ENCODE peak calls at places on chromosomes 16 and 17, in four cellular contexts. D, G, Y and R are unnamed samples.

GRCh38 chr17:52170963-52171572 is 12.6 kb upstream of the CA10 start:
- DNase-seq in G (peak; percentile 58), Y (no peak), D (peak; percentile 60), R (no peak)

GRCh38 chr16:12462690-12463646 is 340.7 kb downstream of the CPPED1 start:
- DNase-seq in D (no peak), G (no peak), Y (no peak), R (no peak)

GRCh38 chr17:10144456-10144855 is 54.0 kb downstream of the GAS7 start:
- DNase-seq in G (no peak), D (no peak), Y (no peak), R (no peak)

GRCh38 chr17:40422990-40423611 is 5.4 kb upstream of the TOP2A start:
- DNase-seq in G (no peak), D (peak; percentile 66), Y (peak; percentile 38), R (no peak)

GRCh38 chr16:50495673-50496072 is 52.5 kb upstream of the NKD1 start:
- DNase-seq in Y (no peak), D (no peak), G (no peak), R (no peak)

GRCh38 chr17:77332981-77333685 is 192.4 kb downstream of the SEC14L1 start:
- DNase-seq in G (no peak), D (no peak), Y (no peak), R (peak; percentile 63)

GRCh38 chr17:75691371-75692290 is 24.5 kb downstream of the SAP30BP start:
- DNase-seq in D (peak; percentile 26), Y (no peak), G (no peak), R (no peak)

GRCh38 chr16:68605746-68606145 is 39.4 kb upstream of the CDH3 start:
- DNase-seq in Y (no peak), G (peak; percentile 11), D (no peak), R (no peak)

GRCh38 chr17:16108858-16109257 is 106.5 kb downstream of the NCOR1 start:
- DNase-seq in D (no peak), G (no peak), Y (no peak), R (no peak)

GRCh38 chr17:75088902-75089417 is 1.2 kb downstream of the SLC16A5 start:
- DNase-seq in Y (no peak), G (peak; percentile 53), D (no peak), R (no peak)

GRCh38 chr17:2034806-2035548 is 5.0 kb downstream of the DPH1 start:
- DNase-seq in G (no peak), Y (no peak), D (no peak), R (no peak)

GRCh38 chr17:8173871-8174322 is 2.3 kb downstream of the TMEM107 start:
- DNase-seq in D (peak; percentile 65), Y (no peak), G (peak; percentile 44), R (peak; percentile 44)

GRCh38 chr16:50196736-50197135 is 43.6 kb downstream of the TENT4B start:
- DNase-seq in Y (no peak), G (no peak), D (no peak), R (peak; percentile 32)

GRCh38 chr17:1733047-1733357 is 8.5 kb downstream of the WDR81 start:
- DNase-seq in D (no peak), Y (no peak), G (no peak), R (no peak)

GRCh38 chr17:69900101-69900500 is 174.9 kb upstream of the KCNJ16 start:
- DNase-seq in D (no peak), Y (no peak), G (no peak), R (no peak)
- H2AFZ ChIP-seq in D (no peak overlapping the region), Y (no peak overlapping the region), G (no peak overlapping the region), R (no peak overlapping the region)

GRCh38 chr16:87203060-87203656 is 114.0 kb downstream of the C16orf95 start:
- DNase-seq in Y (peak; percentile 85), G (peak; percentile 77), D (peak; percentile 90), R (peak; percentile 70)
- TF ChIP-seq EZH2phosphoT487 in Y (no peak), G (no peak), D (no peak), R (no peak)

GRCh38 chr16:526181-527014 is 1.1 kb upstream of the CAPN15 start:
- DNase-seq in D (peak; percentile 78), G (peak; percentile 80), Y (no peak), R (peak; percentile 46)
- H2AFZ ChIP-seq in D (no peak overlapping the region), G (peak overlapping the region; percentile 36), Y (no peak overlapping the region), R (no peak overlapping the region)

GRCh38 chr16:84919751-84920150 is 91.6 kb downstream of the ZDHHC7 start:
- DNase-seq in Y (no peak), D (peak; percentile 32), G (no peak), R (no peak)
- TF ChIP-seq EZH2phosphoT487 in Y (no peak), D (no peak), G (no peak), R (no peak)

GRCh38 chr17:41522301-41523224 is 3.9 kb upstream of the KRT15 start:
- DNase-seq in D (no peak), Y (peak; percentile 81), G (peak; percentile 69), R (no peak)
- H2AFZ ChIP-seq in D (no peak overlapping the region), Y (no peak overlapping the region), G (no peak overlapping the region), R (no peak overlapping the region)

DNA sequence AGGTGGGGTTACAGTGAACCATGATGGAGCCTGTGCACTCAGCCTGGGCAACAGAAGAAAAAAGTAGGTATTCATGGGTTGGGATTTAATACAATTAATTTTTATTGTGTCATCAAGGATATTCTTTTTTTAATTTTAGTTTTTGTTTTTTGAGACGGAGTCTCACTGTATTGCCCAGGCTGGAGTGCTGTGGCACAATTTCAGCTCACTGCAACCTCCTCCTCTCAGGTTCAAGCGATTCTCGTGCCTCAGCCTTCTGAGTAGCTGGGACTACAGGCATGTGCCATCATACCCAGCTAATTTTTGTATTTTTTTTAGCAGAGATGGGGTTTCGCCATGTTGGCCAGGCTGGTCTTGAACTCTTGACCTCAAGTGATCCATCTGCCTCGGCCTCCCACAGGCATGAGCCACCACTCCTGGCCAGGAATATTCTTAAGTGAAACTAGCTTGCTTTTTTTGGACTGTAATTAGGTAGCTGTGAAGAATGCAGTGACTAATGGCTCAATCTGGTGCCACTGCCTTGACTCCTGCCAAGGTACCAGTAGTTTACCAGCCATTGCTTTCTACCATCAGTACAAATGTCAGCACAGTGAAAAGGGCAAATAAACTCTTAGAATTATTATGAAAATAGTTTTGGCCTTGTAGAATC is 4.8 kb downstream of the PPM1D start:
- DNase-seq in Y (peak; percentile 29), G (no peak), D (no peak), R (no peak)
- TF ChIP-seq EZH2phosphoT487 in Y (no peak), G (no peak), D (no peak), R (no peak)

GRCh38 chr16:30588651-30589050 is 3.2 kb upstream of the ZNF785 start:
- DNase-seq in G (no peak), D (no peak), Y (no peak), R (no peak)
- H2AFZ ChIP-seq in G (no peak overlapping the region), D (no peak overlapping the region), Y (no peak overlapping the region), R (no peak overlapping the region)

GRCh38 chr17:29590979-29591736 is 1.7 kb upstream of the GIT1 start:
- DNase-seq in Y (peak; percentile 48), G (peak; percentile 71), D (peak; percentile 76), R (peak; percentile 37)
- TF ChIP-seq EZH2phosphoT487 in Y (no peak), G (no peak), D (no peak), R (no peak)